ENCODE peak calls at places on chromosome 5, in four cellular contexts. One of them, this sample, is unnamed.

GRCh38 chr5:179700401-179700918 is 1.7 kb downstream of the CANX start:
- DNase-seq in pancreas: no peak
- DNase-seq in T-helper 2 cell: no peak
- DNase-seq in aorta: no peak
- DNase-seq in this sample: no peak

GRCh38 chr5:111254613-111255012 is 30.4 kb downstream of the CAMK4 start:
- DNase-seq in aorta: no peak
- DNase-seq in T-helper 2 cell: peak
- DNase-seq in pancreas: no peak
- DNase-seq in this sample: no peak

GRCh38 chr5:96492654-96493053 is 59.6 kb upstream of the PCSK1 start:
- DNase-seq in pancreas: no peak
- DNase-seq in T-helper 2 cell: no peak
- DNase-seq in aorta: no peak
- DNase-seq in this sample: no peak

GRCh38 chr5:119411935-119412623 is 40.2 kb upstream of the HSD17B4 start:
- DNase-seq in pancreas: peak
- DNase-seq in T-helper 2 cell: no peak
- DNase-seq in aorta: peak
- DNase-seq in this sample: peak

GRCh38 chr5:172848419-172848818 is 14.4 kb downstream of the ERGIC1 start:
- DNase-seq in T-helper 2 cell: no peak
- DNase-seq in aorta: no peak
- DNase-seq in pancreas: no peak
- DNase-seq in this sample: no peak

GRCh38 chr5:135242496-135243193 is 156.4 kb downstream of the MACROH2A1 start:
- DNase-seq in T-helper 2 cell: no peak
- DNase-seq in pancreas: no peak
- DNase-seq in aorta: peak
- DNase-seq in this sample: peak

GRCh38 chr5:179194941-179195381 is 134.8 kb downstream of the ZNF354C start:
- DNase-seq in pancreas: no peak
- DNase-seq in aorta: peak
- DNase-seq in T-helper 2 cell: no peak
- DNase-seq in this sample: no peak

GRCh38 chr5:160318409-160318808 is 6.0 kb upstream of the CCNJL start:
- DNase-seq in aorta: no peak
- DNase-seq in pancreas: no peak
- DNase-seq in T-helper 2 cell: no peak
- DNase-seq in this sample: no peak

GRCh38 chr5:95989283-95990048 is 27.8 kb upstream of the ELL2 start:
- DNase-seq in T-helper 2 cell: no peak
- DNase-seq in aorta: no peak
- DNase-seq in pancreas: no peak
- DNase-seq in this sample: no peak

GRCh38 chr5:82738681-82739080 is 338.5 kb downstream of the TMEM167A start:
- DNase-seq in aorta: no peak
- DNase-seq in T-helper 2 cell: no peak
- DNase-seq in pancreas: no peak
- DNase-seq in this sample: no peak

GRCh38 chr5:138503487-138504270 is 38.4 kb downstream of the EGR1 start:
- DNase-seq in aorta: no peak
- DNase-seq in T-helper 2 cell: no peak
- DNase-seq in pancreas: no peak
- DNase-seq in this sample: peak

GRCh38 chr5:1001406-1002270 is 7.0 kb upstream of the NKD2 start:
- DNase-seq in pancreas: peak
- DNase-seq in T-helper 2 cell: no peak
- DNase-seq in aorta: peak
- DNase-seq in this sample: no peak

GRCh38 chr5:113278976-113279375 is 155.8 kb downstream of the TSSK1B start:
- DNase-seq in T-helper 2 cell: no peak
- DNase-seq in aorta: no peak
- DNase-seq in pancreas: no peak
- DNase-seq in this sample: no peak

This sample was measured in stromal cell of bone marrow.